ENCODE peak calls at places on chromosomes 4 and X, in seven cellular contexts. V is mesendoderm, M is mesenchymal stem cell, G is IMR-90, U is trophoblast cell, H is neuronal stem cell, L is H9. W is an unnamed sample.

GRCh38 chr4:154399259-154399974 is 92.2 kb downstream of the DCHS2 start:
- DNase-seq in V (peak; percentile 51), M (peak; percentile 24), G (peak; percentile 8), U (no peak), H (no peak), L (no peak), W (no peak)

GRCh38 chr4:89298160-89298559 is 9.4 kb downstream of the GPRIN3 start:
- DNase-seq in V (no peak), M (no peak), G (no peak), U (no peak), H (no peak), L (no peak), W (no peak)

GRCh38 chrX:38939067-38939466 is 137.8 kb downstream of the MID1IP1 start:
- DNase-seq in V (no peak), M (peak; percentile 44), G (peak; percentile 55), U (no peak), H (no peak), L (no peak), W (no peak)

GRCh38 chr4:113080050-113080449 is 30.6 kb downstream of the ANK2 start:
- DNase-seq in V (peak; percentile 69), M (peak; percentile 1), G (peak; percentile 2), U (no peak), H (no peak), L (no peak), W (no peak)

GRCh38 chr4:133147365-133147821 is 1.7 kb upstream of the PCDH10 start:
- DNase-seq in V (peak; percentile 55), M (peak; percentile 55), G (no peak), U (no peak), H (no peak), L (no peak), W (no peak)

GRCh38 chr4:71941001-71941400 is 90.8 kb upstream of the NPFFR2 start:
- DNase-seq in V (peak; percentile 76), M (peak; percentile 7), G (peak; percentile 0), U (peak; percentile 16), H (no peak), L (peak; percentile 55), W (no peak)

GRCh38 chrX:24646745-24647182 is 383 bp downstream of the PCYT1B start:
- DNase-seq in V (no peak), M (peak; percentile 20), G (no peak), U (no peak), H (peak; percentile 37), L (peak; percentile 76), W (peak; percentile 2)

GRCh38 chrX:130916636-130917422 is 13.8 kb upstream of the ENOX2 start:
- DNase-seq in V (peak; percentile 58), M (peak; percentile 54), G (peak; percentile 54), U (no peak), H (peak; percentile 56), L (peak; percentile 45), W (peak; percentile 47)

GRCh38 chr4:103076777-103077347 is 301 bp upstream of the SLC9B2 start:
- DNase-seq in V (no peak), M (no peak), G (no peak), U (no peak), H (no peak), L (no peak), W (no peak)

GRCh38 chr4:74318270-74318669 is 10.0 kb downstream of the EPGN start:
- DNase-seq in V (no peak), M (no peak), G (no peak), U (no peak), H (no peak), L (no peak), W (no peak)

GRCh38 chrX:140860718-140861117 is 141.7 kb upstream of the SPANXB1 start:
- DNase-seq in V (no peak), M (no peak), G (no peak), U (no peak), H (no peak), L (no peak), W (no peak)

GRCh38 chr4:81522711-81523110 is 51.0 kb upstream of the RASGEF1B start:
- DNase-seq in V (no peak), M (no peak), G (no peak), U (no peak), H (no peak), L (no peak), W (no peak)

GRCh38 chrX:36019164-36019563 is 99.6 kb downstream of the CFAP47 start:
- DNase-seq in V (peak; percentile 40), M (no peak), G (no peak), U (no peak), H (no peak), L (no peak), W (no peak)

GRCh38 chrX:13078739-13079444 is 34.5 kb upstream of the FAM9C start:
- DNase-seq in V (no peak), M (peak; percentile 85), G (peak; percentile 81), U (no peak), H (no peak), L (no peak), W (no peak)

GRCh38 chrX:72693477-72693876 is 20.6 kb downstream of the PHKA1 start:
- DNase-seq in V (no peak), M (no peak), G (no peak), U (no peak), H (no peak), L (no peak), W (no peak)

GRCh38 chrX:48458711-48459110 is 11.3 kb downstream of the SLC38A5 start:
- DNase-seq in V (no peak), M (no peak), G (no peak), U (no peak), H (no peak), L (no peak), W (no peak)

GRCh38 chr4:123587983-123588494 is 191.4 kb downstream of the SPRY1 start:
- DNase-seq in V (no peak), M (peak; percentile 99), G (peak; percentile 93), U (peak; percentile 30), H (no peak), L (no peak), W (no peak)

GRCh38 chr4:128364565-128364964 is 77.0 kb upstream of the PGRMC2 start:
- DNase-seq in V (no peak), M (peak; percentile 35), G (peak; percentile 74), U (no peak), H (no peak), L (no peak), W (no peak)

GRCh38 chr4:592825-593520 is 16.9 kb upstream of the TMEM271 start:
- DNase-seq in V (no peak), M (no peak), G (no peak), U (no peak), H (no peak), L (no peak), W (no peak)

GRCh38 chr4:100188829-100189228 is 1.4 kb downstream of the DDIT4L start:
- DNase-seq in V (no peak), M (no peak), G (no peak), U (no peak), H (no peak), L (no peak), W (no peak)

DNA sequence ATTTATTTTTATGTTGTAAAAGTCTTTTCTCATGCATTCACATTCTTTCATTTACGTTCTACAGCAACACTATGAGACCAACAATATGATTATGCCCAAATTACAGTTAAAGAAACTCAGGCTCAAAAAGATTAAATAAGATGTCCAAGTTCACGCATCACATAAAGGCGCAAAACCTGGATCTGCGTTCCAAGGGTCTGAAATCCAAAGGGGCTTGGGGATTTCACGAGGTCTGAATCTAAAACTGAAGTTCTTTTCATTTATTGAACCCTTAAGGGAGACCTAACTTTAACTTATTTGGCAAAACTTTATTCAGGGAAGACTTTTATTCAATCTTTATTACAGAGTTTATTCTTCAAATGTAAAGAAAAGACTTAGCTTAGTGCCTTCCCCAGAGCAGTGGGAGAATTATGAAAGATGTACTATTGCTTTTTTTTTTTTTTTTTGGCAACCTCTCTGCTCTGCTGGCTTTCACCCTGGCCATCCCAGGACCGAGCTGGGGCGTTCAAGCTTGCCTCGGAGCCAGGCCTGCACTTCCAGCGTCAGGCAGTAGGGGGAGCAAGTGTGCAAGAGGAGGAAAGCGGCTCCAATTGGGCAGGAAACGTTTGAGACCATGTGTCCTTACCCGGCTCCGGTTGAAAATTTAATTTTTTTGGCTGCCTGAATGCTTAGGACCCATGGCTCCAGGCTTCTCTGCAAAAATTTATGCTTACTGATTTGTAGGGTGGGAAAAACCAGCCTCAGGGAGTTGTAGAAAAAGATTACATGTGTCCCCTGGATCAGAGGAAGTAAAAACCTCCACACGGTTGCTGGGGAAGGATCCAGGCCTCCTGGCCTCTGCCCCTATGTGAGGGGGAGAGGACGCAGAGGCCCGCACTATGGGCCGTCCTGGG is 344.3 kb upstream of the KLF3 start:
- DNase-seq in V (peak; percentile 93), M (peak; percentile 87), G (peak; percentile 82), U (peak; percentile 87), H (peak; percentile 84), L (peak; percentile 91), W (peak; percentile 100)
- H3K4ac ChIP-seq in V (no peak overlapping the region), M (no peak overlapping the region), G (peak overlapping the region; percentile 87), U (no peak overlapping the region), H (no peak overlapping the region), L (no peak overlapping the region), W (no peak overlapping the region)

GRCh38 chrX:23327104-23327503 is 7.5 kb upstream of the PTCHD1 start:
- DNase-seq in V (no peak), M (no peak), G (no peak), U (no peak), H (no peak), L (no peak), W (no peak)
- H3K4ac ChIP-seq in V (no peak overlapping the region), M (no peak overlapping the region), G (no peak overlapping the region), U (no peak overlapping the region), H (no peak overlapping the region), L (no peak overlapping the region), W (no peak overlapping the region)

GRCh38 chrX:150982235-150982785 is 825 bp upstream of the HMGB3 start:
- DNase-seq in V (no peak), M (no peak), G (no peak), U (no peak), H (no peak), L (no peak), W (no peak)
- H3K4ac ChIP-seq in V (no peak overlapping the region), M (no peak overlapping the region), G (no peak overlapping the region), U (no peak overlapping the region), H (no peak overlapping the region), L (no peak overlapping the region), W (no peak overlapping the region)

GRCh38 chr4:144189121-144189520 is 48.6 kb upstream of the GYPA start:
- DNase-seq in V (peak; percentile 22), M (no peak), G (no peak), U (no peak), H (no peak), L (no peak), W (no peak)

GRCh38 chr4:144190009-144190408 is 49.5 kb upstream of the GYPA start:
- DNase-seq in V (no peak), M (no peak), G (no peak), U (no peak), H (no peak), L (no peak), W (no peak)

GRCh38 chr4:144183165-144183564 is 42.6 kb upstream of the GYPA start:
- DNase-seq in V (no peak), M (no peak), G (no peak), U (no peak), H (no peak), L (no peak), W (no peak)

GRCh38 chr4:144181386-144181785 is 40.9 kb upstream of the GYPA start:
- DNase-seq in V (no peak), M (no peak), G (no peak), U (no peak), H (no peak), L (no peak), W (no peak)

DNA sequence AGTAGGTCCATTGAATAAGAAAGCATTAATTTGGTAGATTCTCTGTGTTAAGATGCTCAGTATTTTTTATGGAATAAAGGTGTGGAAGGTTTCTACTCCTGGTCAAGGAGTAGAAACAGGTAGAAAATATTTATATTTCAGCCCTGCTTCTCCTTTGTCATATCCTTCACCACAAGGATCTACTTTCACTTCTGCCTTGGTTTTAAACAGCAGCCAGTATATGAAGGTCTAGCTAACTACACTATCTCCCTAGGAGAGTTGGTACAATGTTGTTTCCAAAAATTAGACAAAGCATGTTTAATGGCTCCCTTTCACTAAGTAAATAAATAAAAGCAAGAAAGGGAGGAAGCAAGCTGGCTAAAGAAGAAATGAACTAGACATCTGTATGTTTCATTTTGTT is 44.6 kb upstream of the GYPA start:
- DNase-seq in V (no peak), M (no peak), G (no peak), U (no peak), H (no peak), L (no peak), W (no peak)
- H3K4ac ChIP-seq in V (no peak overlapping the region), M (no peak overlapping the region), G (no peak overlapping the region), U (no peak overlapping the region), H (no peak overlapping the region), L (no peak overlapping the region), W (no peak overlapping the region)

W was measured in H1.